ENCODE peak calls at places on chromosomes 4 and X, in eight cellular contexts. F is keratinocyte, B is heart left ventricle, T is Karpas-422, Z is spleen, C is WERI-Rb-1, G is stomach, N is upper lobe of left lung. I is an unnamed sample.

GRCh38 chrX:38943120-38943519 is 141.9 kb downstream of the MID1IP1 start:
- DNase-seq in G (no peak), B (no peak), F (no peak), N (no peak), T (no peak), Z (no peak), C (no peak), I (no peak)

GRCh38 chr4:37685211-37685725 is 908 bp downstream of the RELL1 start:
- DNase-seq in Z (no peak), C (no peak), F (no peak), N (no peak), T (no peak), B (peak; percentile 30), G (no peak), I (peak; percentile 22)

GRCh38 chr4:21385706-21386105 is 562.9 kb downstream of the KCNIP4 start:
- DNase-seq in G (no peak), F (no peak), B (no peak), Z (no peak), T (no peak), N (no peak), C (no peak), I (no peak)

GRCh38 chrX:9267415-9267814 is 197.4 kb upstream of the TBL1X start:
- DNase-seq in B (no peak), T (no peak), C (no peak), G (no peak), N (no peak), F (no peak), Z (no peak), I (no peak)

GRCh38 chr4:64520393-64520792 is 111.1 kb upstream of the TECRL start:
- DNase-seq in N (no peak), B (no peak), Z (no peak), F (no peak), G (no peak), T (no peak), C (no peak), I (no peak)

GRCh38 chr4:106351016-106351415 is 17.6 kb downstream of the GIMD1 start:
- DNase-seq in N (no peak), B (no peak), F (no peak), Z (no peak), G (no peak), T (no peak), C (no peak), I (no peak)

GRCh38 chr4:165472943-165473676 is 94.3 kb downstream of the CPE start:
- DNase-seq in B (no peak), G (no peak), T (no peak), C (no peak), F (no peak), N (no peak), Z (no peak), I (no peak)

GRCh38 chrX:49157194-49157593 is 5.4 kb upstream of the MAGIX start:
- DNase-seq in B (no peak), T (no peak), F (no peak), Z (no peak), G (no peak), N (no peak), C (no peak), I (no peak)

GRCh38 chrX:55161581-55161980 is 58.6 kb upstream of the PAGE5 start:
- DNase-seq in F (no peak), Z (no peak), C (no peak), B (no peak), N (no peak), T (no peak), G (no peak), I (no peak)

GRCh38 chr4:101187837-101188236 is 159.5 kb downstream of the PPP3CA start:
- DNase-seq in F (no peak), C (no peak), T (peak; percentile 44), G (no peak), B (no peak), N (no peak), Z (no peak), I (no peak)

GRCh38 chr4:3852751-3853150 is 86.6 kb downstream of the ADRA2C start:
- DNase-seq in N (no peak), C (no peak), B (no peak), F (no peak), Z (no peak), T (no peak), G (no peak), I (no peak)

GRCh38 chr4:3853388-3854035 is 87.3 kb downstream of the ADRA2C start:
- DNase-seq in F (no peak), B (no peak), N (no peak), Z (no peak), C (peak; percentile 93), G (no peak), T (no peak), I (no peak)

GRCh38 chr4:3851211-3851610 is 85.0 kb downstream of the ADRA2C start:
- DNase-seq in B (no peak), G (no peak), F (no peak), Z (no peak), C (no peak), N (no peak), T (peak; percentile 66), I (no peak)

GRCh38 chr4:3851881-3852280 is 85.7 kb downstream of the ADRA2C start:
- DNase-seq in Z (no peak), T (no peak), G (no peak), F (no peak), C (no peak), B (no peak), N (no peak), I (peak; percentile 15)

DNA sequence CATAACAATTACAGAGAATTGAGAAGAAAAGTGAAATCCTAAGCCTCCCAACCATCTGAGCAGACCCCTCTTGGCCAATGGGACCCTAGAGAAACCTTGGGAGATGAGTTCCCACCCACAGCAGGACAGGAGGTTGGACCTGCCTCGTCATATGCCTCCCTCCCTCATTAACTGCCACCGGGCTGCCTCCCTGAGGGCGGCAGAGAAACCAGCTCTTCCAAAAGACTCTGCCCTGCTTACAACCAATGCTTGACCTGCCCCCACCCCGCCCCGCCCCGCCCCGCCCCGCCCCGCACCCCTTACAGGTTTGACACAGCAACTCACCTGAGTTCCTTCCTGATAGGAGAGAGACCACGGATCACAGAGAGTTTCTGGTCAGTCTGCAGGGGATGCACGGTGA is 86.1 kb downstream of the ADRA2C start:
- DNase-seq in C (no peak), T (no peak), Z (no peak), N (no peak), B (no peak), F (no peak), G (no peak), I (no peak)
- H3K27me3 ChIP-seq in C (no peaks in the 10 kb centered on the region), T (no peaks in the 10 kb centered on the region), Z (no peaks in the 10 kb centered on the region), N (no peaks in the 10 kb centered on the region), B (no peaks in the 10 kb centered on the region), F (peaks cover 9% of the 10 kb centered on the region), G (no peaks in the 10 kb centered on the region), I (no peaks in the 10 kb centered on the region)

DNA sequence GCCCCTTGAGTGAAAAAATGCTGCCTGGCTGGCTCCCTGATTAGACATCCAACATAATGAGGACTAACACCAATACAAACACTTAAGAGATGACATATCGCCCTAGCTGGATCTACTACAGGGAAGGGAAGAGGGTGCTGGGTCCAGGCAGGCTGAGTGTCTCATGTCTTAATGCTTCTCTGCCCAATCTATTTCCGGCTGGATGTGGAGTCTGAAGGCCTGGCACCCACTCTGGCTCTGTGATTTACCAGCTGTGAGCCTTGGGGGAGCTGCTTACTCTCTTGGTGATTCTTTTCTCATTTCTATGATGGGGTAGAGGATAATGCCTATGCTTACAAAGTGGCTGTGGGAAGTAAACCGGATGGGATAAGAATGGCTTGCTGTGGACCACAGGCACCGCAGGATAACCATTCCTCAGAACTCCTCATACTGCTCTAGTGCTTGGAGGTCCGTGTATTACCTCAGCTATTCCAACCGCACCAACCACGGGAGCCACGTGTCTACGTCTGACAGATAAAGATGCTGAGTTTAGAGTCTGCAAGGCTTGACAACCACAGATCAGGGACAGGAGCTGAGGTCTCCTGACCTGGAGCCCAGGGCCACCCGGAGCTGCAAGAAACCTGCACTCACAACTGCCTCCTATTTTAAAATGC is 161.7 kb downstream of the AFAP1 start:
- DNase-seq in N (peak; percentile 14), T (no peak), C (no peak), B (no peak), Z (peak; percentile 57), F (no peak), G (no peak), I (no peak)
- H3K36me3 ChIP-seq in N (peaks cover 12% of the 10 kb centered on the region), T (no peaks in the 10 kb centered on the region), C (peaks cover 41% of the 10 kb centered on the region), B (peaks cover 46% of the 10 kb centered on the region), Z (peaks cover 11% of the 10 kb centered on the region), F (peaks cover 31% of the 10 kb centered on the region), G (peaks cover 43% of the 10 kb centered on the region), I (peaks cover 7% of the 10 kb centered on the region)

GRCh38 chr4:56658410-56659003 is 22.6 kb downstream of the HOPX start:
- DNase-seq in G (no peak), T (no peak), C (no peak), N (no peak), B (no peak), F (no peak), Z (no peak), I (no peak)

GRCh38 chr4:56657818-56658217 is 23.3 kb downstream of the HOPX start:
- DNase-seq in C (no peak), F (no peak), B (no peak), G (no peak), Z (no peak), T (no peak), N (no peak), I (no peak)

GRCh38 chr4:56666279-56666678 is 14.8 kb downstream of the HOPX start:
- DNase-seq in Z (no peak), G (no peak), N (no peak), C (no peak), F (no peak), T (no peak), B (no peak), I (no peak)

GRCh38 chr4:56668267-56668666 is 12.8 kb downstream of the HOPX start:
- DNase-seq in F (no peak), T (peak; percentile 52), C (peak; percentile 49), Z (no peak), B (no peak), G (no peak), N (no peak), I (no peak)

DNA sequence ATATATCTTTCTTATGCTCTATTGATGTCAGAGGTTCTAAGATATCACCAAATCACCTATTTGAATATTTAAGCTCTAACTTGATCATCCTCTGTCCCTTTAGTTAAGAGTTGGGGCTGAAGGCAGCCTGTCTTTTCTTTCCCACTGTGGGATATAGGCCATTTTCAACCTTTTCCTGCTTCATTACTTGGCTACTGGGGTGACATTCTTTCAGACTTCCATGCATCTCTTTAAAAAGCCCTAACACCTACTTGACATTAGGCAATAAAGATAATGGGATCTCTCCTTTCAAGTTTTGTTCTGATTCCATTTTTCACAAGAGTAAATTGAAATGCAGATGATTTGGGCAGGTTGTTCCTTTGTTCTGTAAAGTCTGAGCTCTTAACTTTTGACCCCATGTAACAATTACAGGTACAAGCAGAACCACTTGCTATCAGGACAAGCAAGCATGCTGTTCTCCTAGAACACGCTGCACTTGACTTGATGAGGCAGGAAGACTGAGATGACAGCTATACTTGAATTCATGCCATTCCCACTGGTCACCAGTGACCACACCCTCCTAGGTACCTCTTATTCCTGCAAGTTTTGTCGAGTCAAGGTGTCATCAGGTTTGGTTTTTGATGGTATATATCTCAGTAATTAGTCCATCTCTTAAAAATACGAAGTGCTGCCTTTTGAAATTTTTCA is 18.2 kb downstream of the HOPX start:
- DNase-seq in Z (no peak), C (no peak), G (no peak), F (no peak), N (peak; percentile 42), T (no peak), B (no peak), I (no peak)
- H3K27me3 ChIP-seq in Z (peaks cover 13% of the 10 kb centered on the region), C (no peaks in the 10 kb centered on the region), G (no peaks in the 10 kb centered on the region), F (peaks cover 54% of the 10 kb centered on the region), N (no peaks in the 10 kb centered on the region), T (no peaks in the 10 kb centered on the region), B (no peaks in the 10 kb centered on the region), I (no peaks in the 10 kb centered on the region)

GRCh38 chr4:4425119-4425690 is 38.3 kb downstream of the NSG1 start:
- DNase-seq in C (no peak), N (no peak), G (no peak), F (no peak), T (no peak), Z (no peak), B (no peak), I (no peak)
- H3K36me3 ChIP-seq in C (peaks cover 14% of the 10 kb centered on the region), N (peaks cover 56% of the 10 kb centered on the region), G (peaks cover 93% of the 10 kb centered on the region), F (peaks cover 14% of the 10 kb centered on the region), T (no peaks in the 10 kb centered on the region), Z (peaks cover 55% of the 10 kb centered on the region), B (peaks cover 54% of the 10 kb centered on the region), I (peaks cover 6% of the 10 kb centered on the region)